ENCODE peak calls at places on chromosomes 2 and 18, in ten cellular contexts. M, B, H, Y, I, Q, D, P, Z and N are unnamed samples.

GRCh38 chr18:53677480-53677879 is 547.0 kb downstream of the MBD2 start:
- DNase-seq in M (no peak), B (no peak), H (no peak), Y (no peak), I (no peak), Q (no peak), D (no peak), P (no peak), Z (no peak), N (no peak)

GRCh38 chr2:61993422-61994024 is 88.0 kb downstream of the COMMD1 start:
- DNase-seq in M (peak; percentile 42), B (no peak), H (no peak), Y (peak; percentile 43), I (no peak), Q (peak; percentile 12), D (peak; percentile 70), P (peak; percentile 6), Z (no peak), N (peak; percentile 47)

GRCh38 chr2:24404582-24404981 is 44.2 kb upstream of the ITSN2 start:
- DNase-seq in M (no peak), B (no peak), H (no peak), Y (peak; percentile 43), I (no peak), Q (no peak), D (peak; percentile 64), P (no peak), Z (no peak), N (peak; percentile 49)

GRCh38 chr2:235024951-235025773 is 73.3 kb downstream of the SH3BP4 start:
- DNase-seq in M (no peak), B (no peak), H (no peak), Y (no peak), I (no peak), Q (no peak), D (no peak), P (no peak), Z (no peak), N (no peak)

GRCh38 chr18:64405161-64405560 is 256.3 kb upstream of the LINC00305 start:
- DNase-seq in M (no peak), B (no peak), H (no peak), Y (no peak), I (no peak), Q (no peak), D (no peak), P (no peak), Z (no peak), N (no peak)

GRCh38 chr2:15334650-15335326 is 226.3 kb downstream of the NBAS start:
- DNase-seq in M (no peak), B (no peak), H (no peak), Y (peak; percentile 51), I (no peak), Q (no peak), D (peak; percentile 60), P (no peak), Z (no peak), N (no peak)

GRCh38 chr2:65435625-65436168 is 3.3 kb upstream of the SPRED2 start:
- DNase-seq in M (peak; percentile 98), B (peak; percentile 91), H (peak; percentile 73), Y (peak; percentile 86), I (no peak), Q (peak; percentile 79), D (peak; percentile 89), P (no peak), Z (peak; percentile 70), N (peak; percentile 63)

GRCh38 chr2:185891804-185892411 is 153.3 kb downstream of the FSIP2 start:
- DNase-seq in M (no peak), B (no peak), H (no peak), Y (no peak), I (no peak), Q (no peak), D (no peak), P (no peak), Z (no peak), N (no peak)

GRCh38 chr18:40917096-40917495 is 1037.9 kb upstream of the PIK3C3 start:
- DNase-seq in M (no peak), B (no peak), H (no peak), Y (no peak), I (no peak), Q (no peak), D (no peak), P (no peak), Z (no peak), N (no peak)